ENCODE peak calls at places on chromosomes 16 and 17, in ten cellular contexts. B is heart left ventricle; O is OCI-LY7; A is cardiac muscle cell; W is heart right ventricle; G is effector memory CD4-positive, alpha-beta T cell; Q is RWPE2; M is MM.1S; L is adipocyte; I is AG04449. T is an unnamed sample.

GRCh38 chr16:81106826-81107503 is 10.8 kb upstream of the GCSH start:
- DNase-seq in L (no peak), M (no peak), G (no peak), A (no peak), B (no peak), I (no peak), W (no peak), Q (no peak), O (no peak), T (no peak)

GRCh38 chr16:47734987-47735594 is 274.0 kb downstream of the PHKB start:
- DNase-seq in M (no peak), Q (no peak), B (no peak), L (no peak), I (no peak), W (no peak), G (no peak), O (no peak), A (no peak), T (no peak)

GRCh38 chr16:89613101-89613953 is at the start of gene DPEP1:
- DNase-seq in M (peak), I (no peak), A (no peak), G (no peak), O (no peak), L (no peak), B (no peak), W (no peak), Q (peak), T (no peak)

GRCh38 chr17:61968757-61969156 is 41.0 kb upstream of the INTS2 start:
- DNase-seq in B (no peak), Q (no peak), W (no peak), M (no peak), O (no peak), L (no peak), I (no peak), G (no peak), A (no peak), T (no peak)

GRCh38 chr17:33487187-33487586 is 194.1 kb upstream of the ASIC2 start:
- DNase-seq in Q (no peak), B (no peak), I (no peak), W (no peak), L (no peak), M (no peak), G (no peak), O (no peak), A (no peak), T (no peak)

GRCh38 chr16:83402160-83402794 is 405.5 kb upstream of the HSBP1 start:
- DNase-seq in O (no peak), B (no peak), Q (no peak), L (no peak), G (no peak), I (no peak), A (no peak), W (no peak), M (no peak), T (no peak)

GRCh38 chr16:82459580-82460256 is 167.1 kb upstream of the CDH13 start:
- DNase-seq in W (no peak), O (no peak), B (no peak), L (no peak), M (no peak), A (no peak), I (no peak), Q (no peak), G (no peak), T (no peak)

GRCh38 chr17:78253946-78254672 is 22.7 kb downstream of the TMEM235 start:
- DNase-seq in Q (peak), B (peak), G (peak), O (peak), L (peak), I (no peak), W (peak), A (peak), M (peak), T (peak)

GRCh38 chr17:39209317-39210092 is 9.4 kb downstream of the RPL19 start:
- DNase-seq in A (peak), M (no peak), I (no peak), W (peak), G (peak), O (peak), B (peak), L (peak), Q (no peak), T (no peak)

GRCh38 chr17:65173284-65173793 is 36.2 kb downstream of the RGS9 start:
- DNase-seq in W (peak), B (no peak), M (no peak), I (no peak), Q (no peak), A (peak), G (peak), O (peak), L (no peak), T (peak)

GRCh38 chr16:73713817-73714495 is 582.7 kb upstream of the PSMD7 start:
- DNase-seq in A (peak), G (no peak), L (peak), W (peak), Q (no peak), B (no peak), O (peak), I (no peak), M (no peak), T (peak)

GRCh38 chr17:29251969-29252866 is 5.6 kb downstream of the CRYBA1 start:
- DNase-seq in M (peak), G (no peak), B (no peak), O (peak), Q (no peak), I (no peak), A (peak), L (peak), W (no peak), T (peak)

GRCh38 chr17:50533720-50534148 is 1.2 kb downstream of the EPN3 start:
- DNase-seq in L (peak), B (peak), M (no peak), A (peak), I (no peak), W (peak), Q (no peak), O (no peak), G (no peak), T (no peak)

GRCh38 chr16:85344502-85345128 is 232.3 kb upstream of the CIBAR2 start:
- DNase-seq in Q (no peak), I (no peak), O (no peak), A (no peak), W (no peak), G (no peak), B (no peak), M (no peak), L (no peak), T (no peak)

GRCh38 chr16:78871241-78871640 is 729.3 kb downstream of the MAF start:
- DNase-seq in O (no peak), L (no peak), B (no peak), M (no peak), W (no peak), Q (no peak), G (no peak), I (no peak), A (no peak), T (no peak)

GRCh38 chr16:78862022-78862421 is 738.5 kb downstream of the MAF start:
- DNase-seq in G (no peak), W (no peak), O (no peak), L (no peak), A (no peak), M (no peak), B (no peak), I (no peak), Q (no peak), T (no peak)

GRCh38 chr16:78869492-78869891 is 731.0 kb downstream of the MAF start:
- DNase-seq in G (no peak), O (no peak), A (no peak), M (no peak), Q (no peak), B (no peak), W (no peak), L (no peak), I (no peak), T (no peak)

DNA sequence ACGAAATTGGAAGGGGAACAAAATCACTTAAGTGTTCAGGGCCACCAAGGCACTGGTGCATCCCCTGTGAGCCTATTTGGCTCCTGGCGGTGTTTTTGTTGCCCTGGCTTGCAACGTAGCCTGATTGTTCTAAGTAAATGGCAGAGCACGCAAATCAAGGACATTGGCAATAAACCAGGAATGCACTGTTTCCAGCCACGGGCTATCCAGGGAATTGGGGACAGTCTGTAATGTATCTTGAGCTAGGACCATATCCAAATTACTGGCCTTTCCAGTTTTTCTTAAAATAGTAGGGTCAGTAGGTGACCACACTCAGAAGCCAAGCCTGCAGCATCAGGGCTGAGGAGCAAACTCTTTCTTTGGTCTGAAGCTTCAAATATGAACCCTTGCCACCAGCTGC is 734.0 kb downstream of the MAF start:
- DNase-seq in I (no peak), M (no peak), B (peak), L (no peak), Q (no peak), W (peak), O (no peak), G (no peak), A (no peak), T (no peak)
- H3K4me3 ChIP-seq in I (no peak), M (no peak), B (no peak), L (peak), Q (no peak), W (no peak), O (no peak), G (no peak), A (no peak), T (no peak)

DNA sequence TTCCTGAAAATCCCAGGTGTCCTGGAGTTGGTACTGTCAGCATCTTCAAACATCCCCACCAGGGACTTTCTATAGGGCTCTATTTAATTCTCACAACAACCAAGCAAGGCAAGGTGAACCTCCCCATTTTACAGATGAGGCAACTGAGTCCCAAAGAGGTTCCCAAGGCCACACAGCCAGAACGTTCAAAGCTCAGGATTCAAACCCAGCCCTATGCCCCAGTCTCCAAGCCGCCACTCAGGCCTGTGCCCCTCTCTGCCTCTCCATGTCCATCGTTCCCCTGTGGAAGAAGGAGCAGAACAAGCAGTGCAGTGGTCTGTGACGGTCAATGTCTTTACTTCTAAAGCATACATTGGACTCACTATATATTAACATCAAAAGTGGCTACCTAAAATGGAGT is 6.1 kb downstream of the ZNF319 start:
- DNase-seq in L (no peak), B (no peak), O (no peak), I (no peak), G (no peak), Q (no peak), A (no peak), M (no peak), W (no peak), T (no peak)
- H3K4me3 ChIP-seq in L (no peak), B (no peak), O (no peak), I (no peak), G (no peak), Q (no peak), A (no peak), M (no peak), W (no peak), T (no peak)

DNA sequence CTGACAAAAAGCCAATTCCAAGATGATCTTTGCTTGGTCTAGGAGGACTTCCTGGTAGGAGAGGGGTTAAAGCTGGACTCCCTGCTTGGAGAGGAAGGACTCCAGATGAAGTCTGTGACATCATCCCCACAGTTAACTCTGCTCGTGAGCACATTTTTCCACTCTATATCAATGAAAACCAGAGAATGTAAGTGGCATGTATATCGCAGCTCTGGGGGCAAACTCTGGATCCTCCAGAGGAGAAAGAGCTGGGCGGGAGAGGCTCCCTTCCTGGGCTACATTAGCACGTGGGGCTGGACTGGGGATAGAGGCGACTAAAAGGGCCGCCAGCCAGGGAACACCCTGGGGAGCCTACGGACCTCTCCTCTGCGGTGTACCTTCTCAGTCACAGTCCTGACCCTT is 34.1 kb downstream of the HIC1 start:
- DNase-seq in B (no peak), I (no peak), L (peak), Q (no peak), W (no peak), M (no peak), O (no peak), G (no peak), A (no peak), T (no peak)
- H3K4me3 ChIP-seq in B (no peak), I (peak), L (peak), Q (no peak), W (peak), M (peak), O (peak), G (peak), A (no peak), T (peak)

GRCh38 chr17:67311551-67311950 is 54.8 kb downstream of the PSMD12 start:
- DNase-seq in M (no peak), G (no peak), W (no peak), L (no peak), O (no peak), B (no peak), A (no peak), I (no peak), Q (no peak), T (no peak)

GRCh38 chr17:67322039-67322787 is 44.2 kb downstream of the PSMD12 start:
- DNase-seq in I (no peak), M (no peak), B (no peak), G (no peak), W (no peak), Q (no peak), L (no peak), O (no peak), A (peak), T (peak)

GRCh38 chr17:67315865-67316264 is 50.5 kb downstream of the PSMD12 start:
- DNase-seq in B (no peak), G (no peak), A (no peak), I (no peak), O (no peak), M (no peak), Q (no peak), W (no peak), L (no peak), T (no peak)

GRCh38 chr17:67312265-67312664 is 54.1 kb downstream of the PSMD12 start:
- DNase-seq in M (no peak), A (no peak), B (no peak), L (no peak), Q (no peak), O (no peak), I (no peak), W (no peak), G (no peak), T (no peak)

DNA sequence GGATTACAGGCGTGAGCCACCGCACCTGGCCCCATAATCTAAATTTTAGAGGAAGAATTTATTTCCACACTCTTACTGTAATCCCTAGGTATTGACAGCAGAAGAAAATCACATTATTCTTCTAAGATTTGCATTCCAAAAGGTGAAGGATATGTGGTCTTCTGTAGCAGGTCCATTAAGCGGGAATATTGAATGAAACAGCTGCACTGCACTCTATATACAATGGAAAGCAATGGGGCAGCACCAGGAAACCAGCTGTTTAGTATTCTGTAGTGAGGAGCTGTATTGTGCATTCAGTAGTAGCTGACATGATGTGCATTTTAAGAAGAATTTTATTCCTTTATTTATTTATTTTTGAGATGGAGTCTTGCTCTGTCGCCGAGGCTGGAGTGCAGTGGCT is 49.6 kb downstream of the PSMD12 start:
- DNase-seq in I (no peak), O (no peak), L (no peak), G (no peak), Q (no peak), M (no peak), W (no peak), A (no peak), B (no peak), T (no peak)
- H3K4me3 ChIP-seq in I (no peak), O (no peak), L (no peak), G (no peak), Q (no peak), M (no peak), W (no peak), A (no peak), B (no peak), T (no peak)

DNA sequence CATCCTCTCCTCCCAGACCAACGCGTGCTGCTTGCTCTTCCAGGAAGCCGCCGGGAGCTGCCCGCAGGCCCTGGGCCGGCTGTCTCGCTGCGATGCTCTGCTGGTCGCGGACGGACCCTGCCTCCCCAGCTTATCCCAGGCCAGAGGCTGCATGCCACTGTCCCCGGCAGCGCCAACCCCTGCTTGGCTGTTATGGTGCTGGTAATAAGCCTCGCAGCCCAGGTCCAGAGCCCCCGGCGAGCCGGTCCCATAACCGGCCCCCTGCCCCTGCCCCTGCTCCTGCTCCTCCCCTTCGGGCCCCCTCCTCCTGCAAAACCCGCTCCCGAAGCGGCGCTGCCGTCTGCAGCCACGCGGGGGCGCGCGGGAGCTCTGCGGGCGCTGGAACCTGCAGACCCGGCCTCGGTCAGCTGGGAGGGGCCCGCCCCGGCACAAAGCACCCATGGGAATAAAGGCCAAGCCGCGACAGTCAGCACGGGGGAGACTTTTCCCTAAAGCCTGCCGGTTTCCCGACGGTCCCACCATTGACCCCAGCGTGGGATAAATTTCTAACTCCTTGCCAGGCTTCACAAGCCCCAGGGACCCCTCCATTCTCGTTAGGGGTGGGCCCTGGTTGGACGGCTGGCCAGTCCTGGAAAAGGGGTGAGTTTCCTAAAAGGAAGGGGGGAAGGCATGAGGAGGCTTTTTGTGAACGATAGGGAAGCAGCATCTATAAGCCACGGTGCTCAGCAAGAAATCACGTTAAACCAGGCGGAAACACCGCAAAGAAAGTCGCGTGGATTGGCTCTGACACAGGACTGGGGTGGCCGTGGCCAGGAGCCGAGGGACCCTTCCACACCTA is 11.2 kb downstream of the ENPP7 start:
- DNase-seq in I (no peak), L (peak), W (peak), O (peak), G (peak), B (peak), A (peak), M (peak), Q (no peak), T (peak)
- H3K4me3 ChIP-seq in I (no peak), L (no peak), W (peak), O (no peak), G (no peak), B (no peak), A (peak), M (no peak), Q (no peak), T (no peak)

GRCh38 chr17:60040843-60041242 is 37.9 kb downstream of the HEATR6 start:
- DNase-seq in Q (no peak), G (no peak), B (no peak), W (no peak), I (no peak), O (no peak), A (no peak), L (no peak), M (no peak), T (no peak)

GRCh38 chr17:60039096-60039495 is 39.6 kb downstream of the HEATR6 start:
- DNase-seq in Q (no peak), L (no peak), G (no peak), I (no peak), A (no peak), M (no peak), O (no peak), B (no peak), W (no peak), T (no peak)

GRCh38 chr17:60039509-60040442 is 38.9 kb downstream of the HEATR6 start:
- DNase-seq in M (no peak), I (no peak), O (no peak), Q (no peak), L (no peak), G (no peak), W (no peak), B (no peak), A (no peak), T (no peak)

GRCh38 chr17:60036796-60037677 is 41.7 kb downstream of the HEATR6 start:
- DNase-seq in B (peak), M (peak), A (peak), G (peak), O (peak), Q (peak), W (peak), L (peak), I (no peak), T (peak)
- H3K4me3 ChIP-seq in B (no peak), M (no peak), A (no peak), G (no peak), O (no peak), Q (no peak), W (no peak), L (peak), I (no peak), T (no peak)

GRCh38 chr17:6831662-6832263 is at the start of gene TEKT1:
- DNase-seq in A (peak), B (peak), L (peak), G (peak), Q (peak), I (no peak), M (peak), O (no peak), W (peak), T (no peak)
- H3K4me3 ChIP-seq in A (peak), B (no peak), L (peak), G (peak), Q (peak), I (peak), M (peak), O (no peak), W (peak), T (no peak)